ENCODE peak calls at places on chromosomes 11 and 22, in ten cellular contexts. Q is neuronal stem cell, Z is HepG2, T is MM.1S, N is ovary, J is fibroblast of the aortic adventitia, I is foreskin fibroblast, D is IMR-90, X is lower lobe of right lung, G is sigmoid colon. A is an unnamed sample.

GRCh38 chr22:42397332-42398246 is 34.6 kb downstream of the NFAM1 start:
- DNase-seq in Q (no peak), Z (no peak), T (no peak), N (no peak), J (no peak), I (no peak), D (no peak), X (peak), G (peak), A (no peak)

GRCh38 chr11:101034076-101034475 is 95.5 kb downstream of the PGR start:
- DNase-seq in Q (no peak), Z (no peak), T (no peak), N (peak), J (peak), I (no peak), D (no peak), X (peak), G (peak), A (no peak)

GRCh38 chr22:37818397-37819099 is 4.6 kb upstream of the GALR3 start:
- DNase-seq in Q (no peak), Z (no peak), T (peak), N (peak), J (peak), I (peak), D (peak), X (peak), G (peak), A (no peak)

GRCh38 chr22:35443790-35444684 is 44.1 kb downstream of the MCM5 start:
- DNase-seq in Q (no peak), Z (no peak), T (no peak), N (no peak), J (no peak), I (no peak), D (no peak), X (no peak), G (no peak), A (no peak)

GRCh38 chr22:38751422-38752346 is 4.1 kb downstream of the SUN2 start:
- DNase-seq in Q (no peak), Z (no peak), T (peak), N (no peak), J (no peak), I (no peak), D (no peak), X (peak), G (no peak), A (peak)

GRCh38 chr11:14358729-14359439 is at the start of gene RRAS2:
- DNase-seq in Q (peak), Z (peak), T (peak), N (peak), J (peak), I (peak), D (peak), X (peak), G (peak), A (peak)

GRCh38 chr11:313787-314547 is at the start of gene IFITM1:
- DNase-seq in Q (no peak), Z (no peak), T (peak), N (no peak), J (peak), I (peak), D (peak), X (peak), G (no peak), A (peak)

GRCh38 chr22:24433001-24433867 is 5.8 kb downstream of the ADORA2A start:
- DNase-seq in Q (no peak), Z (no peak), T (no peak), N (no peak), J (no peak), I (no peak), D (no peak), X (no peak), G (peak), A (no peak)

GRCh38 chr11:134332189-134332631 is 422 bp downstream of the GLB1L2 start:
- DNase-seq in Q (peak), Z (no peak), T (no peak), N (no peak), J (no peak), I (no peak), D (no peak), X (no peak), G (peak), A (no peak)

GRCh38 chr11:46121328-46121723 is at the start of gene PHF21A:
- DNase-seq in Q (peak), Z (peak), T (peak), N (peak), J (peak), I (peak), D (peak), X (peak), G (peak), A (peak)

GRCh38 chr11:46120711-46121327 is 435 bp downstream of the PHF21A start:
- DNase-seq in Q (peak), Z (peak), T (peak), N (peak), J (no peak), I (peak), D (peak), X (peak), G (peak), A (peak)

GRCh38 chr11:46121724-46122477 is 647 bp upstream of the PHF21A start:
- DNase-seq in Q (peak), Z (peak), T (peak), N (peak), J (peak), I (peak), D (peak), X (peak), G (peak), A (peak)

GRCh38 chr11:46125284-46125683 is 4.0 kb upstream of the PHF21A start:
- DNase-seq in Q (no peak), Z (no peak), T (no peak), N (no peak), J (no peak), I (no peak), D (no peak), X (no peak), G (no peak), A (no peak)

GRCh38 chr11:46122955-46123354 is 1.7 kb upstream of the PHF21A start:
- DNase-seq in Q (no peak), Z (peak), T (no peak), N (no peak), J (peak), I (peak), D (peak), X (no peak), G (no peak), A (no peak)
- H3K4me3 ChIP-seq in Q (peak), Z (no peak), T (no peak), N (no peak), J (peak), I (peak), D (no peak), X (peak), G (no peak), A (no peak)

GRCh38 chr11:31323145-31323544 is 46.4 kb downstream of the DCDC1 start:
- DNase-seq in Q (no peak), Z (no peak), T (no peak), N (no peak), J (no peak), I (no peak), D (no peak), X (no peak), G (no peak), A (no peak)

GRCh38 chr11:31325162-31325561 is 44.4 kb downstream of the DCDC1 start:
- DNase-seq in Q (no peak), Z (no peak), T (no peak), N (no peak), J (peak), I (peak), D (peak), X (no peak), G (no peak), A (no peak)

GRCh38 chr11:31327417-31327816 is 42.1 kb downstream of the DCDC1 start:
- DNase-seq in Q (no peak), Z (no peak), T (no peak), N (no peak), J (no peak), I (no peak), D (no peak), X (no peak), G (no peak), A (no peak)

GRCh38 chr11:31328698-31329097 is 40.8 kb downstream of the DCDC1 start:
- DNase-seq in Q (no peak), Z (no peak), T (no peak), N (no peak), J (no peak), I (no peak), D (no peak), X (no peak), G (no peak), A (no peak)

GRCh38 chr11:31326470-31327148 is 42.9 kb downstream of the DCDC1 start:
- DNase-seq in Q (no peak), Z (no peak), T (peak), N (no peak), J (no peak), I (no peak), D (no peak), X (no peak), G (no peak), A (no peak)
- H3K4me3 ChIP-seq in Q (no peak), Z (no peak), T (no peak), N (no peak), J (no peak), I (no peak), D (no peak), X (no peak), G (no peak), A (no peak)

GRCh38 chr11:82731691-82732277 is 1.9 kb downstream of the FAM181B start:
- DNase-seq in Q (no peak), Z (no peak), T (no peak), N (no peak), J (no peak), I (no peak), D (no peak), X (no peak), G (no peak), A (no peak)

GRCh38 chr11:82734120-82734479 is 436 bp upstream of the FAM181B start:
- DNase-seq in Q (no peak), Z (no peak), T (no peak), N (no peak), J (no peak), I (no peak), D (no peak), X (no peak), G (no peak), A (no peak)

GRCh38 chr11:82732734-82733443 is 775 bp downstream of the FAM181B start:
- DNase-seq in Q (no peak), Z (no peak), T (no peak), N (peak), J (no peak), I (peak), D (no peak), X (no peak), G (no peak), A (no peak)

GRCh38 chr11:82732348-82732733 is 1.3 kb downstream of the FAM181B start:
- DNase-seq in Q (no peak), Z (no peak), T (no peak), N (peak), J (no peak), I (no peak), D (no peak), X (no peak), G (no peak), A (no peak)

DNA sequence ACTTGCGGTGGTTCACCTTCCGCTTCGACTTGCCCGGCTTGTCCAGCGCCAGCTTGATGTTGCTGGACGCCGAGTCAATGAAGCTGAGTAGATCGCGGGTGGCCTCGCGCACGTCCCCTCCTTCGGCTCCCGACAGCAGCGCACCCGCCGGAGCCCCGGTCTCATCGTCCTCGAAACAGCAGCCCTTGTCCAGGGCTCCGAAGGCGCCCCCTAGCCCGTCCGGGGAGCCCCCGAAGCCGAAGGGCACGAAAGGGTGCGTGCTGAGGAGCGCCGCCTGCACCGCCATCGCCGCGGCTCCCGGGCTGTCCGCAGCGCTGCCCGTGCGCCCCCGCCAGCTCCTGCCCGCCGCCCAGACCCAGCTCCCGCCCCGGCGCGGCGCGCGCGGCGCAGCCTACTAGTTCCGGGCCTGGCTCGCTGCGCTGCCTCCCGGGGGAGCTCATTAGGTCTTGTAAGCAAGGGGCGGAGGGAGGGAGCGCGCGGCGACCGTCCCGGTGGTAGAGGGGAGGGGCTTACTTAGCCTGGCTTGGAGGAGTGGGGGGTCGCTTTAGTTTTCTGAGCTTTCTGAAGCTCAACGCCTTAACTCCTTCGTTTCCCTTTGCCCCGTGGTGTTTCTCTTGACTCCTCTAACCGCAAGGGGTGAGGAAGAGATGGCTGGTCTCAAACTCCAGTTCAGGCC is at the start of gene FAM181B:
- DNase-seq in Q (peak), Z (no peak), T (no peak), N (peak), J (no peak), I (peak), D (no peak), X (no peak), G (peak), A (no peak)
- H3K4me3 ChIP-seq in Q (peak), Z (peak), T (no peak), N (peak), J (peak), I (peak), D (peak), X (peak), G (peak), A (no peak)

GRCh38 chr11:2446590-2447252 is 1.9 kb downstream of the KCNQ1 start:
- DNase-seq in Q (no peak), Z (no peak), T (no peak), N (no peak), J (no peak), I (no peak), D (no peak), X (peak), G (no peak), A (no peak)

GRCh38 chr11:2444301-2445106 is at the start of the genes KCNQ1 and TRPM5:
- DNase-seq in Q (peak), Z (no peak), T (peak), N (no peak), J (no peak), I (peak), D (no peak), X (peak), G (no peak), A (no peak)

GRCh38 chr11:2443881-2444300 is 423 bp downstream of the TRPM5 start:
- DNase-seq in Q (no peak), Z (no peak), T (no peak), N (no peak), J (no peak), I (no peak), D (no peak), X (peak), G (no peak), A (no peak)

GRCh38 chr11:2445948-2446551 is 1.2 kb downstream of the KCNQ1 start:
- DNase-seq in Q (no peak), Z (no peak), T (no peak), N (no peak), J (no peak), I (no peak), D (no peak), X (peak), G (no peak), A (no peak)

DNA sequence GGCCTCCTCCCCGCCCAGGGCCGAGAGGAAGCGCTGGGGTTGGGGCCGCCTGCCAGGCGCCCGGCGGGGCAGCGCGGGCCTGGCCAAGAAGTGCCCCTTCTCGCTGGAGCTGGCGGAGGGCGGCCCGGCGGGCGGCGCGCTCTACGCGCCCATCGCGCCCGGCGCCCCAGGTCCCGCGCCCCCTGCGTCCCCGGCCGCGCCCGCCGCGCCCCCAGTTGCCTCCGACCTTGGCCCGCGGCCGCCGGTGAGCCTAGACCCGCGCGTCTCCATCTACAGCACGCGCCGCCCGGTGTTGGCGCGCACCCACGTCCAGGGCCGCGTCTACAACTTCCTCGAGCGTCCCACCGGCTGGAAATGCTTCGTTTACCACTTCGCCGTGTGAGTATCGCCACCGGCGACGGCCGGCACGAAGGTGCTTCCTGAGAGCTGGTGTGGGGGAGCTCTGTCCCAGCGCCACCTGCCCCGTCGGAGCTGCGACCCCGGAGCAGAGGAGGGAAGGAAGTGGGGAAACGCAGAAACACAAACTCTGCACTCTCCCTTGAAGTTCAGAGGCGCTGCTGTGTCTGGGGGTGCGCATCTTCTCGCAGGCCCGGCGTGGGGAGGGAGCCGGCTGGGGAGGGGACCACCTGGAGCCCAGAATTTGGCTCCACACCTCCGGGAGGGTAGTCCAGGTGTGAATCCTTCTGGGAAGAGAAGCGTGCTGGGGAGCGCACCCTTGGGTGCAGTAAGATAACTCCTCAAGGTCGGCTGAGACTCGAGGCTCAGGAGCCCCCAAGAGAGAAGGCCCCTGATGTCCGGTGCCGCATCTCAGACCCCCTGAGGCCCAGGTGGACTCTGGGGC is 519 bp downstream of the KCNQ1 start:
- DNase-seq in Q (no peak), Z (no peak), T (peak), N (no peak), J (no peak), I (no peak), D (no peak), X (peak), G (no peak), A (no peak)
- H3K4me3 ChIP-seq in Q (no peak), Z (no peak), T (peak), N (peak), J (no peak), I (no peak), D (no peak), X (peak), G (peak), A (no peak)

GRCh38 chr11:8282621-8283509 is 19.2 kb upstream of the LMO1 start:
- DNase-seq in Q (no peak), Z (no peak), T (no peak), N (no peak), J (no peak), I (no peak), D (no peak), X (no peak), G (peak), A (no peak)

GRCh38 chr11:8281266-8281665 is 17.6 kb upstream of the LMO1 start:
- DNase-seq in Q (no peak), Z (no peak), T (no peak), N (no peak), J (no peak), I (no peak), D (no peak), X (peak), G (peak), A (no peak)

GRCh38 chr11:8285228-8285627 is 21.6 kb upstream of the LMO1 start:
- DNase-seq in Q (no peak), Z (no peak), T (no peak), N (no peak), J (no peak), I (no peak), D (no peak), X (no peak), G (peak), A (no peak)

GRCh38 chr11:8285796-8286195 is 22.1 kb upstream of the LMO1 start:
- DNase-seq in Q (no peak), Z (no peak), T (no peak), N (no peak), J (no peak), I (no peak), D (no peak), X (no peak), G (peak), A (no peak)

DNA sequence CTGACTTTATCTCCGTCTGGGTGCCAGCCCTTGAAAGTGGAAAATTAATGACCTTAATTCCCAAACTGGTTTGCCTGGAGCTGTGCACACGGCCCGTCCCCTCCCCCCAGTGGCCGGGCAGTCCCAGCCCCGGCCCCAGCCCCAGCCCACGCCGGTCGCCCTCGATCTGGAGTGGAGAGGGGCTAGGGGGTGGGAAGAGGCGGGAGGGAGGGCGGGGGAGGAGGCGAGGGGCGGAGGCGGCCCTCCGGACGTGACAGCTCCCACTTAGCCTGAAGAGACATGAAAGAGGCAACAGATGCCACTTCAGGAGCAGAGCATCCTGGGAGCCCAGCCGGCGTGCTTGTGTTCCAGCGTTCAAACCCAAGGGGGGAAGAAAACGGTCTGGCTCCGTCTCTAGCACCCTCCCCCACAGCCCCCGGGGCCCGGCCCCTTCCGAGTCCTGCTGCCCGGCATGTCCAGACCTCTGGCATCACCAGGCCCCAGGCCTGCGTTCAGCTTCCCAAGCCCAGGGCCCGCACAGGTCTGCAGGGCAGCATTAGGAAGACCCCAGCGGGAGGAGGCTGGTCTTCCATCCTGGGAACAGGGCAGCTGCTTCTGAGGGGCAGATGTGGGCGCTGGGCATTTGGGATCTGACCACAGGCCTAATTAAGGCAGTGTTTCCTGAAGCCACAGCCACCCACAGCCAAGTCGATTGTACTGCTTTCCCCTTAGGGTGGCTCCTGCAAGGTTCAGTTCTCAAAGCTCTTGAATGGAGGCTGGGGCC is 20.0 kb upstream of the LMO1 start:
- DNase-seq in Q (no peak), Z (no peak), T (no peak), N (no peak), J (no peak), I (peak), D (no peak), X (peak), G (peak), A (peak)
- H3K4me3 ChIP-seq in Q (peak), Z (no peak), T (no peak), N (no peak), J (no peak), I (no peak), D (no peak), X (peak), G (peak), A (no peak)

GRCh38 chr11:40354121-40354520 is 1105.3 kb downstream of the LRRC4C start:
- DNase-seq in Q (no peak), Z (no peak), T (no peak), N (no peak), J (no peak), I (no peak), D (no peak), X (no peak), G (no peak), A (no peak)
- H3K4me3 ChIP-seq in Q (no peak), Z (no peak), T (no peak), N (no peak), J (no peak), I (no peak), D (no peak), X (no peak), G (no peak), A (no peak)

A was measured in Jurkat, Clone E6-1.